ENCODE peak calls at places on chromosome 21, in five cellular contexts. One of them, this sample, is unnamed.

GRCh38 chr21:33761104-33762036 is 119.1 kb downstream of the ITSN1 start:
- DNase-seq in right cardiac atrium: no peak
- DNase-seq in CD8-positive, alpha-beta memory T cell: no peak
- DNase-seq in lower lobe of right lung: no peak
- DNase-seq in heart left ventricle: peak; percentile 32
- DNase-seq in this sample: no peak

GRCh38 chr21:42522771-42523170 is 9.1 kb downstream of the SLC37A1 start:
- DNase-seq in right cardiac atrium: no peak
- DNase-seq in CD8-positive, alpha-beta memory T cell: no peak
- DNase-seq in lower lobe of right lung: no peak
- DNase-seq in heart left ventricle: no peak
- DNase-seq in this sample: no peak

GRCh38 chr21:26115899-26116298 is 54.7 kb downstream of the APP start:
- DNase-seq in right cardiac atrium: no peak
- DNase-seq in CD8-positive, alpha-beta memory T cell: no peak
- DNase-seq in lower lobe of right lung: no peak
- DNase-seq in heart left ventricle: no peak
- DNase-seq in this sample: no peak

GRCh38 chr21:34900376-34900775 is 148.7 kb downstream of the RUNX1 start:
- DNase-seq in right cardiac atrium: no peak
- DNase-seq in CD8-positive, alpha-beta memory T cell: no peak
- DNase-seq in lower lobe of right lung: no peak
- DNase-seq in heart left ventricle: no peak
- DNase-seq in this sample: no peak

GRCh38 chr21:23016617-23017016 is 2018.4 kb downstream of the NCAM2 start:
- DNase-seq in right cardiac atrium: no peak
- DNase-seq in CD8-positive, alpha-beta memory T cell: no peak
- DNase-seq in lower lobe of right lung: no peak
- DNase-seq in heart left ventricle: no peak
- DNase-seq in this sample: no peak

GRCh38 chr21:33993286-33994231 is 78.0 kb upstream of the ATP5PO start:
- DNase-seq in right cardiac atrium: no peak
- DNase-seq in CD8-positive, alpha-beta memory T cell: no peak
- DNase-seq in lower lobe of right lung: no peak
- DNase-seq in heart left ventricle: peak; percentile 31
- DNase-seq in this sample: no peak

GRCh38 chr21:33478858-33479678 is 706 bp downstream of the TMEM50B start:
- DNase-seq in right cardiac atrium: peak; percentile 25
- DNase-seq in CD8-positive, alpha-beta memory T cell: peak; percentile 67
- DNase-seq in lower lobe of right lung: peak; percentile 69
- DNase-seq in heart left ventricle: peak; percentile 26
- DNase-seq in this sample: peak; percentile 7

GRCh38 chr21:35449846-35450245 is 400.7 kb upstream of the RUNX1 start:
- DNase-seq in right cardiac atrium: peak; percentile 17
- DNase-seq in CD8-positive, alpha-beta memory T cell: no peak
- DNase-seq in lower lobe of right lung: no peak
- DNase-seq in heart left ventricle: no peak
- DNase-seq in this sample: no peak

GRCh38 chr21:35138665-35139381 is 89.7 kb upstream of the RUNX1 start:
- DNase-seq in right cardiac atrium: no peak
- DNase-seq in CD8-positive, alpha-beta memory T cell: peak; percentile 69
- DNase-seq in lower lobe of right lung: no peak
- DNase-seq in heart left ventricle: no peak
- DNase-seq in this sample: no peak

GRCh38 chr21:16309250-16309971 is 579.6 kb downstream of the USP25 start:
- DNase-seq in right cardiac atrium: no peak
- DNase-seq in CD8-positive, alpha-beta memory T cell: no peak
- DNase-seq in lower lobe of right lung: no peak
- DNase-seq in heart left ventricle: no peak
- DNase-seq in this sample: no peak

GRCh38 chr21:41752231-41752681 is 14.6 kb downstream of the RIPK4 start:
- DNase-seq in right cardiac atrium: no peak
- DNase-seq in CD8-positive, alpha-beta memory T cell: no peak
- DNase-seq in lower lobe of right lung: no peak
- DNase-seq in heart left ventricle: no peak
- DNase-seq in this sample: no peak

GRCh38 chr21:36704958-36705678 is 6.2 kb downstream of the SIM2 start:
- DNase-seq in right cardiac atrium: no peak
- DNase-seq in CD8-positive, alpha-beta memory T cell: no peak
- DNase-seq in lower lobe of right lung: no peak
- DNase-seq in heart left ventricle: no peak
- DNase-seq in this sample: no peak

GRCh38 chr21:38989745-38990423 is 184.2 kb downstream of the ETS2 start:
- DNase-seq in right cardiac atrium: no peak
- DNase-seq in CD8-positive, alpha-beta memory T cell: no peak
- DNase-seq in lower lobe of right lung: no peak
- DNase-seq in heart left ventricle: no peak
- DNase-seq in this sample: no peak

GRCh38 chr21:43374228-43374885 is 52.6 kb downstream of the SIK1 start:
- DNase-seq in right cardiac atrium: no peak
- DNase-seq in CD8-positive, alpha-beta memory T cell: no peak
- DNase-seq in lower lobe of right lung: no peak
- DNase-seq in heart left ventricle: no peak
- DNase-seq in this sample: peak; percentile 2

GRCh38 chr21:39788383-39788782 is 43.4 kb downstream of the IGSF5 start:
- DNase-seq in right cardiac atrium: peak; percentile 80
- DNase-seq in CD8-positive, alpha-beta memory T cell: no peak
- DNase-seq in lower lobe of right lung: peak; percentile 82
- DNase-seq in heart left ventricle: peak; percentile 75
- DNase-seq in this sample: peak; percentile 72

GRCh38 chr21:19286901-19287300 is 883.3 kb upstream of the TMPRSS15 start:
- DNase-seq in right cardiac atrium: no peak
- DNase-seq in CD8-positive, alpha-beta memory T cell: no peak
- DNase-seq in lower lobe of right lung: no peak
- DNase-seq in heart left ventricle: no peak
- DNase-seq in this sample: no peak

GRCh38 chr21:42237577-42237976 is 18.6 kb downstream of the ABCG1 start:
- DNase-seq in right cardiac atrium: no peak
- DNase-seq in CD8-positive, alpha-beta memory T cell: peak; percentile 55
- DNase-seq in lower lobe of right lung: no peak
- DNase-seq in heart left ventricle: no peak
- DNase-seq in this sample: no peak

GRCh38 chr21:25421327-25422028 is 185.8 kb downstream of the MRPL39 start:
- DNase-seq in right cardiac atrium: no peak
- DNase-seq in CD8-positive, alpha-beta memory T cell: peak; percentile 64
- DNase-seq in lower lobe of right lung: no peak
- DNase-seq in heart left ventricle: no peak
- DNase-seq in this sample: no peak

GRCh38 chr21:15094706-15095105 is 29.9 kb upstream of the NRIP1 start:
- DNase-seq in right cardiac atrium: no peak
- DNase-seq in CD8-positive, alpha-beta memory T cell: no peak
- DNase-seq in lower lobe of right lung: no peak
- DNase-seq in heart left ventricle: no peak
- DNase-seq in this sample: no peak

GRCh38 chr21:19607983-19608668 is 1204.5 kb upstream of the TMPRSS15 start:
- DNase-seq in right cardiac atrium: no peak
- DNase-seq in CD8-positive, alpha-beta memory T cell: no peak
- DNase-seq in lower lobe of right lung: no peak
- DNase-seq in heart left ventricle: no peak
- DNase-seq in this sample: no peak

GRCh38 chr21:40765771-40766170 is 81.2 kb downstream of the DSCAM start:
- DNase-seq in right cardiac atrium: no peak
- DNase-seq in CD8-positive, alpha-beta memory T cell: no peak
- DNase-seq in lower lobe of right lung: no peak
- DNase-seq in heart left ventricle: no peak
- DNase-seq in this sample: no peak

GRCh38 chr21:45572783-45573451 is 30.7 kb upstream of the SLC19A1 start:
- DNase-seq in right cardiac atrium: no peak
- DNase-seq in CD8-positive, alpha-beta memory T cell: no peak
- DNase-seq in lower lobe of right lung: no peak
- DNase-seq in heart left ventricle: no peak
- DNase-seq in this sample: no peak

GRCh38 chr21:31098576-31099005 is 60.3 kb upstream of the KRTAP19-8 start:
- DNase-seq in right cardiac atrium: peak; percentile 75
- DNase-seq in CD8-positive, alpha-beta memory T cell: peak; percentile 69
- DNase-seq in lower lobe of right lung: peak; percentile 80
- DNase-seq in heart left ventricle: peak; percentile 62
- DNase-seq in this sample: peak; percentile 58

GRCh38 chr21:34885125-34885524 is 164.0 kb downstream of the RUNX1 start:
- DNase-seq in right cardiac atrium: no peak
- DNase-seq in CD8-positive, alpha-beta memory T cell: no peak
- DNase-seq in lower lobe of right lung: no peak
- DNase-seq in heart left ventricle: no peak
- DNase-seq in this sample: no peak

GRCh38 chr21:15976807-15977206 is 247.0 kb downstream of the USP25 start:
- DNase-seq in right cardiac atrium: no peak
- DNase-seq in CD8-positive, alpha-beta memory T cell: no peak
- DNase-seq in lower lobe of right lung: no peak
- DNase-seq in heart left ventricle: no peak
- DNase-seq in this sample: no peak

GRCh38 chr21:36321325-36322082 is 1.5 kb downstream of the MORC3 start:
- DNase-seq in right cardiac atrium: no peak
- DNase-seq in CD8-positive, alpha-beta memory T cell: no peak
- DNase-seq in lower lobe of right lung: no peak
- DNase-seq in heart left ventricle: no peak
- DNase-seq in this sample: peak; percentile 10

GRCh38 chr21:34807881-34808568 is 139.2 kb downstream of the CLIC6 start:
- DNase-seq in right cardiac atrium: no peak
- DNase-seq in CD8-positive, alpha-beta memory T cell: peak; percentile 78
- DNase-seq in lower lobe of right lung: peak; percentile 56
- DNase-seq in heart left ventricle: no peak
- DNase-seq in this sample: no peak

GRCh38 chr21:36104306-36105300 is 30.3 kb upstream of the CBR3 start:
- DNase-seq in right cardiac atrium: peak; percentile 61
- DNase-seq in CD8-positive, alpha-beta memory T cell: peak; percentile 61
- DNase-seq in lower lobe of right lung: peak; percentile 54
- DNase-seq in heart left ventricle: peak; percentile 33
- DNase-seq in this sample: peak; percentile 21

GRCh38 chr21:23952269-23952668 is 1655.0 kb downstream of the MRPL39 start:
- DNase-seq in right cardiac atrium: no peak
- DNase-seq in CD8-positive, alpha-beta memory T cell: no peak
- DNase-seq in lower lobe of right lung: no peak
- DNase-seq in heart left ventricle: no peak
- DNase-seq in this sample: no peak

GRCh38 chr21:34528131-34528561 is 16.1 kb upstream of the KCNE1 start:
- DNase-seq in right cardiac atrium: no peak
- DNase-seq in CD8-positive, alpha-beta memory T cell: no peak
- DNase-seq in lower lobe of right lung: no peak
- DNase-seq in heart left ventricle: no peak
- DNase-seq in this sample: no peak

GRCh38 chr21:32253215-32253641 is 25.6 kb downstream of the MIS18A start:
- DNase-seq in right cardiac atrium: peak; percentile 70
- DNase-seq in CD8-positive, alpha-beta memory T cell: no peak
- DNase-seq in lower lobe of right lung: no peak
- DNase-seq in heart left ventricle: peak; percentile 70
- DNase-seq in this sample: peak; percentile 61

GRCh38 chr21:32260130-32260529 is 18.7 kb downstream of the MIS18A start:
- DNase-seq in right cardiac atrium: no peak
- DNase-seq in CD8-positive, alpha-beta memory T cell: no peak
- DNase-seq in lower lobe of right lung: no peak
- DNase-seq in heart left ventricle: no peak
- DNase-seq in this sample: no peak

GRCh38 chr21:32256226-32256625 is 22.6 kb downstream of the MIS18A start:
- DNase-seq in right cardiac atrium: no peak
- DNase-seq in CD8-positive, alpha-beta memory T cell: no peak
- DNase-seq in lower lobe of right lung: no peak
- DNase-seq in heart left ventricle: no peak
- DNase-seq in this sample: no peak

GRCh38 chr21:32257952-32258785 is 20.7 kb downstream of the MIS18A start:
- DNase-seq in right cardiac atrium: peak; percentile 63
- DNase-seq in CD8-positive, alpha-beta memory T cell: no peak
- DNase-seq in lower lobe of right lung: peak; percentile 57
- DNase-seq in heart left ventricle: peak; percentile 65
- DNase-seq in this sample: peak; percentile 67

GRCh38 chr21:32256873-32257620 is 21.8 kb downstream of the MIS18A start:
- DNase-seq in right cardiac atrium: peak; percentile 70
- DNase-seq in CD8-positive, alpha-beta memory T cell: no peak
- DNase-seq in lower lobe of right lung: no peak
- DNase-seq in heart left ventricle: peak; percentile 56
- DNase-seq in this sample: peak; percentile 63
- H3K27ac ChIP-seq in right cardiac atrium: no peak overlapping the region
- H3K27ac ChIP-seq in CD8-positive, alpha-beta memory T cell: no peak overlapping the region
- H3K27ac ChIP-seq in lower lobe of right lung: no peak overlapping the region
- H3K27ac ChIP-seq in heart left ventricle: peak overlapping the region; percentile 3
- H3K27ac ChIP-seq in this sample: no peak overlapping the region

GRCh38 chr21:21000576-21001175 is 2.5 kb downstream of the NCAM2 start:
- DNase-seq in right cardiac atrium: no peak
- DNase-seq in CD8-positive, alpha-beta memory T cell: no peak
- DNase-seq in lower lobe of right lung: no peak
- DNase-seq in heart left ventricle: no peak
- DNase-seq in this sample: no peak

GRCh38 chr21:20998886-20999285 is 677 bp downstream of the NCAM2 start:
- DNase-seq in right cardiac atrium: no peak
- DNase-seq in CD8-positive, alpha-beta memory T cell: no peak
- DNase-seq in lower lobe of right lung: no peak
- DNase-seq in heart left ventricle: no peak
- DNase-seq in this sample: no peak

GRCh38 chr21:20998456-20998789 is 214 bp downstream of the NCAM2 start:
- DNase-seq in right cardiac atrium: no peak
- DNase-seq in CD8-positive, alpha-beta memory T cell: no peak
- DNase-seq in lower lobe of right lung: no peak
- DNase-seq in heart left ventricle: no peak
- DNase-seq in this sample: no peak

GRCh38 chr21:20997633-20998455 is at the start of gene NCAM2:
- DNase-seq in right cardiac atrium: peak; percentile 77
- DNase-seq in CD8-positive, alpha-beta memory T cell: peak; percentile 59
- DNase-seq in lower lobe of right lung: peak; percentile 78
- DNase-seq in heart left ventricle: peak; percentile 79
- DNase-seq in this sample: peak; percentile 76

DNA sequence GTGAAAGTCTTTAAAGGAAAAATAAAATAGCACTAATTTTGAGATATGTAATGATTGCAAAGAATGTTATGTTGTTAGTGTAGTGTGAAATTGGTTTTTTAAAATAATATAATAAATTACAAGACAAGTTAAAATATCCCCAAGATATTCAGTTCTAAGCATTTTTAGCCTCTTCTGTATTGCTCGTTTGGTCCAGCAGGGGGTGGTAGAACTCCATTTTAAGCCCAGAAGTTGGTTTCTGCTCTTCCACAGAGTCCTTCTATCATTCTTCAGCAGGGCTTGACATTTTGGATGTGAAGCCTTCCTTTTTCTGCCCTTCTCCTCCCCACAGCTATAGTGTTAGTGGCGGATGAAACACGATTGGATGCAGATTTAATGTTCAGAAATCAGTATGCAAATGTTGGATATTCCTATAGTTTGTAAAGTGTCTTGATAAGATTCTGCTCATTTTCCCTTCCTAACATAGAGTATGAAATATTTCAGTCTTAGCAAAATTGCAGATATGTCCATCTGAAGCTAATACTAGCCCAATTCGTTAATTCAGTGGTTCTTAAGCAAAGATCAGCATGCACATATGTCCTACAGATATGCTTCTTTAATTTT is 1.5 kb downstream of the NCAM2 start:
- DNase-seq in right cardiac atrium: peak; percentile 15
- DNase-seq in CD8-positive, alpha-beta memory T cell: no peak
- DNase-seq in lower lobe of right lung: no peak
- DNase-seq in heart left ventricle: no peak
- DNase-seq in this sample: no peak
- H3K27me3 ChIP-seq in right cardiac atrium: no peaks in the 10 kb centered on the region
- H3K27me3 ChIP-seq in CD8-positive, alpha-beta memory T cell: no peaks in the 10 kb centered on the region
- H3K27me3 ChIP-seq in lower lobe of right lung: peaks cover 11% of the 10 kb centered on the region
- H3K27me3 ChIP-seq in heart left ventricle: no peaks in the 10 kb centered on the region
- H3K27me3 ChIP-seq in this sample: peaks cover 17% of the 10 kb centered on the region

GRCh38 chr21:28758042-28758882 is 234.4 kb downstream of the LTN1 start:
- DNase-seq in right cardiac atrium: no peak
- DNase-seq in CD8-positive, alpha-beta memory T cell: no peak
- DNase-seq in lower lobe of right lung: no peak
- DNase-seq in heart left ventricle: no peak
- DNase-seq in this sample: no peak
- H3K27ac ChIP-seq in right cardiac atrium: peak overlapping the region; percentile 30
- H3K27ac ChIP-seq in CD8-positive, alpha-beta memory T cell: no peak overlapping the region
- H3K27ac ChIP-seq in lower lobe of right lung: no peak overlapping the region
- H3K27ac ChIP-seq in heart left ventricle: peak overlapping the region; percentile 65
- H3K27ac ChIP-seq in this sample: peak overlapping the region; percentile 34

GRCh38 chr21:44552136-44552535 is 831 bp upstream of the KRTAP10-2 start:
- DNase-seq in right cardiac atrium: no peak
- DNase-seq in CD8-positive, alpha-beta memory T cell: no peak
- DNase-seq in lower lobe of right lung: no peak
- DNase-seq in heart left ventricle: peak; percentile 8
- DNase-seq in this sample: no peak
- H3K27me3 ChIP-seq in right cardiac atrium: no peaks in the 10 kb centered on the region
- H3K27me3 ChIP-seq in CD8-positive, alpha-beta memory T cell: no peaks in the 10 kb centered on the region
- H3K27me3 ChIP-seq in lower lobe of right lung: no peaks in the 10 kb centered on the region
- H3K27me3 ChIP-seq in heart left ventricle: no peaks in the 10 kb centered on the region
- H3K27me3 ChIP-seq in this sample: peaks cover 57% of the 10 kb centered on the region

This sample was measured in heart right ventricle.